ENCODE peak calls at places on chromosomes 7 and 10, in four cellular contexts. O is aorta, H is endodermal cell, Z is WERI-Rb-1. L is an unnamed sample.
A peak's percentile ranks its signal among the peaks of the same experiment; 100 is the strongest.

GRCh38 chr7:100435401-100436304 is 644 bp downstream of the PPP1R35 start:
- DNase-seq in O (peak; percentile 82), H (peak; percentile 77), Z (peak; percentile 29), L (peak; percentile 92)

GRCh38 chr7:150378115-150378852 is 846 bp upstream of the ZNF775 start:
- DNase-seq in H (peak; percentile 97), O (no peak), Z (peak; percentile 90), L (peak; percentile 84)

GRCh38 chr7:48872548-48872947 is 51.8 kb upstream of the CDC14C start:
- DNase-seq in Z (no peak), H (no peak), O (no peak), L (no peak)

GRCh38 chr7:39910108-39910869 is 39.8 kb upstream of the CDK13 start:
- DNase-seq in H (no peak), Z (no peak), O (no peak), L (no peak)

GRCh38 chr7:27423290-27423689 is 180.7 kb downstream of the EVX1 start:
- DNase-seq in Z (no peak), O (no peak), H (no peak), L (no peak)

GRCh38 chr10:31125789-31126188 is 94.1 kb upstream of the ZNF438 start:
- DNase-seq in O (no peak), H (no peak), Z (no peak), L (no peak)

GRCh38 chr10:60944159-60944909 is at the start of gene RHOBTB1:
- DNase-seq in Z (peak; percentile 83), O (peak; percentile 93), H (peak; percentile 87), L (peak; percentile 91)

GRCh38 chr10:73590881-73591577 is at the start of gene USP54:
- DNase-seq in O (no peak), Z (no peak), H (peak; percentile 81), L (no peak)

GRCh38 chr7:92584953-92585352 is 5.2 kb downstream of the FAM133B start:
- DNase-seq in H (no peak), O (no peak), Z (no peak), L (no peak)

GRCh38 chr10:103838851-103839512 is 16.4 kb downstream of the SH3PXD2A start:
- DNase-seq in O (no peak), H (peak; percentile 44), Z (no peak), L (no peak)

GRCh38 chr7:158055726-158056510 is 531.7 kb downstream of the PTPRN2 start:
- DNase-seq in Z (no peak), O (peak; percentile 54), H (no peak), L (peak; percentile 36)

GRCh38 chr7:6432786-6433185 is 15.0 kb downstream of the DAGLB start:
- DNase-seq in H (no peak), Z (no peak), O (no peak), L (no peak)
- H3K27ac ChIP-seq in H (no peak overlapping the region), Z (no peak overlapping the region), O (no peak overlapping the region), L (peak overlapping the region; percentile 86)

GRCh38 chr7:77425151-77426051 is 9.3 kb upstream of the GSAP start:
- DNase-seq in H (peak; percentile 79), O (no peak), Z (no peak), L (no peak)
- H3K4me3 ChIP-seq in H (peak overlapping the region; percentile 64), O (no peak overlapping the region), Z (peak overlapping the region; percentile 9), L (no peak overlapping the region)

DNA sequence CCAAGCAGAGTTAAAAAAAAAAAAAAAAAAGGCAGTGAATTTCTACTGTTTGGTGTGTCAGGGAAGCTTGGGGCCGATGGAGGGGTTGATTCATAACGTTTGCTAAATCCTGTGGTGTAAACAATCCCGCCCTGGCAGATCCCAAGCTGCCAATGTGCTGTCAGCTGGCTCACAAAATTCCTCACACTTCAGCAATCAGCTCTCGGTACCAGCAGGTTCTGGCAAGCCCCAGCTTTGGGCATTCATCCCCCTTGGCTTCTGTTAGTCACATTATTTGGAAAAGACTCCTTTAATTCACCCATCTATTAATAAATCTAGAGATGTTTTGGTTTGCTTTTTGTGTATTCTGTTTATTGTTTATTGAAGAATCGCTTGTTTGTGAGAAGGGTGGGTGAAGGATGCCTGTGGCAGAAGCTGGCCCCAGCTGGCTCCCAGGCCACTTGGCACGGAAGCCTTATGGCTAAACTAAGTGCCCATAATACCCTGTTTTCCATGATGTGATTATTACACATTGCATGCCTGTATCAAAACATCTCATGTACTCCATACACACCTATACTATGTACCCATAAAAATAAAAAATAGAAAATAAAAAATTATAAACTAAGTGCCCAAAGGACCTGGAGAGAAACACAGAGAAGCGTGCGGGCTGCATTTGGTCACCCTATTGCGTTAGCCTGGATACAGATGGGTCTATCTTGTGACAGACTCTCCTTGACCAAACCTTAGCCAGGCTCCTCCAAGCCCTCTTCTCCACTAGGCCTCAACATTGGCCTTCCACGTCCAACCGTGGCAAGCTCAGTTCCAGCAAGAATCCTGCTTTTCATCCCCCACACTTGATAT is 245.5 kb downstream of the TNS3 start:
- DNase-seq in O (peak; percentile 84), H (peak; percentile 38), Z (no peak), L (peak; percentile 46)
- H3K27ac ChIP-seq in O (peak overlapping the region; percentile 55), H (no peak overlapping the region), Z (no peak overlapping the region), L (no peak overlapping the region)

DNA sequence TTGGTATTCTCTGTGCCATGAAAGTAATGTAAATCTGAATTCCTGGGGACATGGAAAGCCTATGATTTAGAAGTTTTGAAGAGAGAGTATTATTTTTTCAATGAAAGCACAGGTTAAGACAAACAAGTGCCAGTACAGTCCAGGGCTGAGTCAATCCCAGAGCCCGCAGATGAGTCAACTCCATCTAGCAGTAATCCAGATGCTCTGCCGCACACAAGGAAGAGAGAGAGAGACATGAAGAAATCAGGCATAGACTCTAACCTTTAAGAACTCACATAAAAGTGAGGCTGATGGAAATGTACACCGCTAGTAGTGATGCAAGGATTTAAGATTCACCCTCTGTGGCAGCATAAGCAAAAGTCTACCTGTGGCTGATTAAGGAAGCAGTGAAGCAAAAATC is 651.6 kb downstream of the TNS3 start:
- DNase-seq in Z (no peak), O (no peak), H (no peak), L (no peak)
- H3K4me3 ChIP-seq in Z (no peak overlapping the region), O (no peak overlapping the region), H (no peak overlapping the region), L (no peak overlapping the region)

GRCh38 chr10:3525832-3526449 is 259.1 kb downstream of the KLF6 start:
- DNase-seq in H (no peak), O (no peak), Z (no peak), L (no peak)

GRCh38 chr10:3528271-3528670 is 256.7 kb downstream of the KLF6 start:
- DNase-seq in H (no peak), O (no peak), Z (no peak), L (no peak)

GRCh38 chr10:3527869-3528268 is 257.1 kb downstream of the KLF6 start:
- DNase-seq in H (no peak), O (no peak), Z (no peak), L (no peak)

GRCh38 chr10:3526721-3527120 is 258.3 kb downstream of the KLF6 start:
- DNase-seq in O (no peak), H (no peak), Z (no peak), L (no peak)

GRCh38 chr10:3527144-3527543 is 257.9 kb downstream of the KLF6 start:
- DNase-seq in Z (no peak), H (no peak), O (no peak), L (no peak)
- H3K27ac ChIP-seq in Z (no peak overlapping the region), H (no peak overlapping the region), O (no peak overlapping the region), L (no peak overlapping the region)

DNA sequence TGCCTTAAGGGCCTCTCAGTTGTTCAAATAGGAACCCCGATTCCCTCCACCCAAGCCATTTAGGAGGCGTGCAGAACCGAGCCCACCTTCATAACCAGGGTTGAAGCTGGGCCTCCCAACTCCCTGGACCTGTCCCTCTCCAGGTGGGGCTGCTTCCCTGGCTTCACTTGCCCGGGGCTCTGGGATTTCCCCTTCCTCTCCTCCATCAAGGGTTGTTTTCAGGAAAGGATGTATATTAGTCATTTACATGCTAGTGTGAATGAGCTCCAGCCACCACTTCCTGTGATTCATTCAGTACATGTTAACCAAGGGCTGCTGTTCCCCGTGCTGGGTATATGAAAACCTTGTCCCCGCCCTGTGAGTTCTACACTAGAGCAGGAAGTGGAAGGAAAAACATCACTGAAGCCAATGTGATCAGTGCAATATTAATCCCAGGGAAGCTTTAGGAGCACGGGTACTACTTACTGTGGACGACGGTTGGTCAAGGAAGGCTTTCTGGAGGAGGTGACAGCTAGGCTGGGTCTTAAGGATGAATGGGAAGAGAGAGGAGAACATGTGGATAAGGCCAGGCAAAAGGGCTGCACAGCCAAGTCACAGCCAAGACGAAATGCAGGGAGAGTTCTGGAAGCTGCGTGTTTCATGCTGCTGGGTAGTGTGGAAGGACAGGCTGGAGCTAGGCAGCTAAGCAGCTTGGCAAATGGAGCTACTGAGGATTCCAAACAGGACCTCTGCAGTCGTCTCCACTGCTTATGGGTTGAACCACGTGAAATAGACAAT is 150.1 kb upstream of the SHH start:
- DNase-seq in O (no peak), H (peak; percentile 15), Z (no peak), L (no peak)
- H3K4me3 ChIP-seq in O (no peak overlapping the region), H (no peak overlapping the region), Z (no peak overlapping the region), L (no peak overlapping the region)

GRCh38 chr10:80504897-80505465 is 32.7 kb upstream of the SH2D4B start:
- DNase-seq in Z (no peak), O (peak; percentile 71), H (no peak), L (peak; percentile 78)

GRCh38 chr10:80509108-80509402 is 28.6 kb upstream of the SH2D4B start:
- DNase-seq in H (no peak), Z (no peak), O (peak; percentile 57), L (no peak)

GRCh38 chr10:80507484-80507880 is 30.2 kb upstream of the SH2D4B start:
- DNase-seq in O (no peak), H (no peak), Z (no peak), L (peak; percentile 29)

GRCh38 chr10:80506189-80506575 is 31.5 kb upstream of the SH2D4B start:
- DNase-seq in Z (no peak), H (no peak), O (no peak), L (no peak)

GRCh38 chr10:80506836-80507483 is 30.7 kb upstream of the SH2D4B start:
- DNase-seq in O (peak; percentile 56), Z (no peak), H (no peak), L (peak; percentile 71)
- H3K27ac ChIP-seq in O (no peak overlapping the region), Z (no peak overlapping the region), H (no peak overlapping the region), L (no peak overlapping the region)